ENCODE peak calls at places on chromosomes 3 and 15, in six cellular contexts. S is OCI-LY7, D is heart right ventricle, R is A549, W is brain microvascular endothelial cell, U is endodermal cell. C is an unnamed sample.

GRCh38 chr15:50340431-50340830 is 14.6 kb downstream of the GABPB1 start:
- DNase-seq in S (no peak), D (no peak), R (no peak), W (no peak), U (no peak), C (no peak)

GRCh38 chr3:79864077-79864476 is 96.3 kb upstream of the ROBO1 start:
- DNase-seq in S (no peak), D (no peak), R (no peak), W (no peak), U (no peak), C (no peak)

GRCh38 chr3:9192238-9192637 is 57.2 kb downstream of the SRGAP3 start:
- DNase-seq in S (no peak), D (no peak), R (no peak), W (no peak), U (no peak), C (no peak)

GRCh38 chr3:170802164-170803151 is 67.5 kb downstream of the RPL22L1 start:
- DNase-seq in S (no peak), D (no peak), R (no peak), W (peak), U (peak), C (no peak)

GRCh38 chr3:192685801-192686200 is 41.5 kb downstream of the FGF12 start:
- DNase-seq in S (no peak), D (no peak), R (no peak), W (no peak), U (no peak), C (no peak)

GRCh38 chr3:32414527-32415202 is 23.0 kb downstream of the CMTM7 start:
- DNase-seq in S (no peak), D (peak), R (no peak), W (peak), U (no peak), C (peak)

GRCh38 chr3:77348244-77348855 is 308.5 kb downstream of the ROBO2 start:
- DNase-seq in S (peak), D (no peak), R (peak), W (peak), U (peak), C (no peak)

GRCh38 chr3:128152419-128153155 is 694 bp upstream of the EEFSEC start:
- DNase-seq in S (peak), D (no peak), R (peak), W (peak), U (no peak), C (no peak)

GRCh38 chr15:67161412-67161811 is 93.0 kb downstream of the AAGAB start:
- DNase-seq in S (no peak), D (no peak), R (no peak), W (no peak), U (no peak), C (no peak)

GRCh38 chr3:31533169-31533870 is 595 bp downstream of the STT3B start:
- DNase-seq in S (peak), D (peak), R (peak), W (peak), U (peak), C (peak)

GRCh38 chr15:97425596-97425995 is 534.9 kb upstream of the ARRDC4 start:
- DNase-seq in S (no peak), D (no peak), R (no peak), W (peak), U (no peak), C (no peak)

GRCh38 chr15:83206387-83206970 is 1.1 kb downstream of the HDGFL3 start:
- DNase-seq in S (peak), D (peak), R (peak), W (no peak), U (no peak), C (no peak)

GRCh38 chr15:74614744-74615312 is 808 bp upstream of the CLK3 start:
- DNase-seq in S (peak), D (peak), R (peak), W (peak), U (no peak), C (peak)

GRCh38 chr15:47900731-47901130 is 183.4 kb downstream of the SEMA6D start:
- DNase-seq in S (no peak), D (no peak), R (no peak), W (no peak), U (no peak), C (no peak)

GRCh38 chr15:60362318-60363023 is 35.3 kb downstream of the ANXA2 start:
- DNase-seq in S (no peak), D (no peak), R (peak), W (peak), U (peak), C (no peak)
- H3K27ac ChIP-seq in S (no peak), D (peak), R (peak), W (peak), U (no peak), C (peak)

GRCh38 chr15:78979456-78980320 is 34.8 kb upstream of the CTSH start:
- DNase-seq in S (peak), D (peak), R (peak), W (peak), U (peak), C (peak)
- H3K4me3 ChIP-seq in S (no peak), D (no peak), R (no peak), W (no peak), U (no peak), C (no peak)

GRCh38 chr3:37811625-37812356 is 49.9 kb upstream of the CTDSPL start:
- DNase-seq in S (no peak), D (no peak), R (no peak), W (no peak), U (peak), C (no peak)

GRCh38 chr3:37816271-37816670 is 45.4 kb upstream of the CTDSPL start:
- DNase-seq in S (no peak), D (no peak), R (no peak), W (peak), U (peak), C (no peak)

GRCh38 chr3:37813403-37813802 is 48.3 kb upstream of the CTDSPL start:
- DNase-seq in S (no peak), D (no peak), R (no peak), W (no peak), U (no peak), C (no peak)

GRCh38 chr3:37812497-37812896 is 49.2 kb upstream of the CTDSPL start:
- DNase-seq in S (no peak), D (no peak), R (no peak), W (peak), U (no peak), C (no peak)

GRCh38 chr3:37814547-37814946 is 47.1 kb upstream of the CTDSPL start:
- DNase-seq in S (peak), D (no peak), R (no peak), W (no peak), U (peak), C (no peak)
- TF ChIP-seq CTCF in S (peak), D (no peak), R (peak), W (peak), U (peak), C (no peak)

GRCh38 chr15:41585140-41586047 is 26.4 kb downstream of the TYRO3 start:
- DNase-seq in S (no peak), D (peak), R (peak), W (peak), U (peak), C (peak)
- H3K27ac ChIP-seq in S (no peak), D (peak), R (peak), W (no peak), U (peak), C (peak)

DNA sequence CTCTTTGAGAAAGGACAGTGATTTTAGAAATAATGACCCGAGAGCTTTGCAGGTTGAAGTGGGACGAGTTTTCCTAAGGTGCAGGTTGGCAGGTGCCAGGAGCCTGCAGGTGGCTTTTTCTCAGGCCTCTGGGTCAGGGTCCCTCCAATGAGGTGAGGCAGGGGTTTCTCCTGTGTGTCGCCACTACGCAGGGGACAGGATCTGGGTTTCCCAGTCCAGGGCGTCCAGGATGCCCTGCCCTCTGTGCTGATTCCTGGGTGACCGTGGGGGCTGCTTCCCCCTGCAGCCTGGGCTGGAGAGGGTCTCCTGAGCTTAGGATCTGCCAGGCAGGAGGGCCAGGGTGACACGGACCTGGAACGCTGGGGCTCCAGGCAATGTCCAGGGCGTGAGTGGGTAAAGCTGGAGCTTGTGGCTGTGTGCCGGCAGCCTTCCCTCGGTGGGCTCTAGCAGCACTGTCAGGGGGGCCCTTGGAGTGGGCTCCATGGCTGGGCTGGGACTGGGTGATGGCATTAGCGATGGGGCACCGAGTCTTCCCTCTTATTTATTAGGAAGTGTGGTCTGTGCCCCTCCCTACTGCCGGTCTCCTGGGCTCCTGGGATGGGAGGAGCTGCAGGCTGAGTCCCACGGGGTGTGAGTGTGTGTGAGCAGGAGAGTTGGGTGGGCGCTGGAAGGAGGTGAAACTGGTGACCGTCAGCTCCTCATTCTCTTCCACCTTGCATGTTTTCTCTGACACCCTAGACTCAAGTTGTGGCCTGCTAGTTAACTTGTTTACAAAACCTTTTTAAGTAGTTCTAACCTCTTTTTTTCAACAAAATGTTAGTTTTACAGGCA is 1.8 kb downstream of the APBA2 start:
- DNase-seq in S (no peak), D (no peak), R (no peak), W (no peak), U (no peak), C (no peak)
- H3K4me3 ChIP-seq in S (no peak), D (no peak), R (no peak), W (no peak), U (peak), C (no peak)

GRCh38 chr3:142226474-142226873 is 1.1 kb upstream of the GK5 start:
- DNase-seq in S (no peak), D (no peak), R (peak), W (no peak), U (peak), C (no peak)
- TF ChIP-seq CTCF in S (peak), D (no peak), R (no peak), W (peak), U (peak), C (no peak)

GRCh38 chr15:80241508-80241907 is 10.5 kb downstream of the CTXND1 start:
- DNase-seq in S (no peak), D (no peak), R (no peak), W (no peak), U (no peak), C (peak)

GRCh38 chr15:80246425-80246894 is 5.6 kb downstream of the CTXND1 start:
- DNase-seq in S (no peak), D (peak), R (no peak), W (no peak), U (no peak), C (no peak)

GRCh38 chr15:80240261-80240660 is 11.8 kb downstream of the CTXND1 start:
- DNase-seq in S (no peak), D (no peak), R (no peak), W (no peak), U (no peak), C (no peak)

GRCh38 chr15:80242802-80243201 is 9.2 kb downstream of the CTXND1 start:
- DNase-seq in S (no peak), D (no peak), R (no peak), W (no peak), U (no peak), C (no peak)

DNA sequence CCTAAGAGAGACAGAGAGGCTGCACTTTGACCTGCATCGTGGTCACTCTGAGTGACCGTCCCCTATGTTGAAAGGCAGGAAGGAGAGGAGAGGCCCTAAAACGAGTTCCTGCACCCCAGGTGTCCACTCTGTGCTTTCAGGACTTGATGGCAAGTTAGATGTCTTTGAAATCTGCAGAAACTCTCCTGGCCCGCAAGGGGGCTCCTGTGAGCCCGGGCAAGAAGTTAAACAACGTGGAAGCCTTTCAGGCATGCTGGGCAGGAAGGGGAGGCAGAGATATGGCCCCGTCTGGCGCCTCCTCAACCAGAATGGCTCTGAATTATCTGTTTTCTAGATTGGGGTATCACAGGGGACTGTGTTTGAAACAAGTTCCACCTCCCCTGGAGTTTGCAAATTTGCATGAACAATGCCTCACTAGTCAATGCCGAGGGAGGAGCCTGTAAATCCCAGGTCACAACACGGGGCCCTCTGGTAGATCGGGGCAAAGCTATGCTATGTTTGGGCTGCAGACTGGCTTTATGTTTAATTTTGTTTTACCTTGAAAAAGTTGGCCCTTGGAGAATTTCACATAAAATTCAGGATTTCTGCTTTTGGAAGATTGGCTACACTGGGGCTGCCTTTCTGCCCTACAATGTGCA is 9.8 kb downstream of the CTXND1 start:
- DNase-seq in S (peak), D (no peak), R (peak), W (no peak), U (peak), C (peak)
- H3K27ac ChIP-seq in S (no peak), D (no peak), R (no peak), W (no peak), U (no peak), C (no peak)

GRCh38 chr15:71114066-71114680 is 1.1 kb upstream of the THSD4 start:
- DNase-seq in S (no peak), D (no peak), R (peak), W (no peak), U (peak), C (no peak)
- H3K4me3 ChIP-seq in S (no peak), D (no peak), R (peak), W (no peak), U (peak), C (no peak)

C was measured in lung.